ENCODE peak calls at places on chromosomes 5 and 9, in five cellular contexts. One of them, this sample, is unnamed.
A peak's percentile ranks its signal among the peaks of the same experiment; 100 is the strongest.

GRCh38 chr9:111914749-111915424 is 18.3 kb downstream of the UGCG start:
- DNase-seq in ovary: no peak
- DNase-seq in breast epithelium: no peak
- DNase-seq in transverse colon: no peak
- DNase-seq in right lobe of liver: no peak
- DNase-seq in this sample: no peak

GRCh38 chr9:107734231-107735014 is 244.9 kb upstream of the KLF4 start:
- DNase-seq in ovary: peak; percentile 57
- DNase-seq in breast epithelium: no peak
- DNase-seq in transverse colon: no peak
- DNase-seq in right lobe of liver: no peak
- DNase-seq in this sample: no peak

GRCh38 chr5:59134770-59135169 is 551.9 kb downstream of the RAB3C start:
- DNase-seq in ovary: no peak
- DNase-seq in breast epithelium: no peak
- DNase-seq in transverse colon: no peak
- DNase-seq in right lobe of liver: no peak
- DNase-seq in this sample: no peak

GRCh38 chr9:124652203-124652992 is 118.7 kb downstream of the NR6A1 start:
- DNase-seq in ovary: no peak
- DNase-seq in breast epithelium: no peak
- DNase-seq in transverse colon: no peak
- DNase-seq in right lobe of liver: no peak
- DNase-seq in this sample: no peak

GRCh38 chr5:57316798-57317327 is 143.0 kb downstream of the GPBP1 start:
- DNase-seq in ovary: peak; percentile 41
- DNase-seq in breast epithelium: no peak
- DNase-seq in transverse colon: peak; percentile 11
- DNase-seq in right lobe of liver: no peak
- DNase-seq in this sample: no peak

GRCh38 chr9:73869261-73869660 is 627.9 kb upstream of the RORB start:
- DNase-seq in ovary: no peak
- DNase-seq in breast epithelium: no peak
- DNase-seq in transverse colon: peak; percentile 7
- DNase-seq in right lobe of liver: no peak
- DNase-seq in this sample: no peak

GRCh38 chr9:105957830-105958229 is 263.5 kb downstream of the TMEM38B start:
- DNase-seq in ovary: no peak
- DNase-seq in breast epithelium: no peak
- DNase-seq in transverse colon: no peak
- DNase-seq in right lobe of liver: no peak
- DNase-seq in this sample: no peak

GRCh38 chr5:10564838-10565784 is 1.2 kb downstream of the ANKRD33B start:
- DNase-seq in ovary: no peak
- DNase-seq in breast epithelium: no peak
- DNase-seq in transverse colon: no peak
- DNase-seq in right lobe of liver: peak; percentile 53
- DNase-seq in this sample: no peak

GRCh38 chr9:100058699-100059579 is 39.9 kb downstream of the ERP44 start:
- DNase-seq in ovary: no peak
- DNase-seq in breast epithelium: no peak
- DNase-seq in transverse colon: no peak
- DNase-seq in right lobe of liver: no peak
- DNase-seq in this sample: no peak

GRCh38 chr5:92605591-92605990 is 975.4 kb downstream of the NR2F1-AS1 start:
- DNase-seq in ovary: no peak
- DNase-seq in breast epithelium: no peak
- DNase-seq in transverse colon: no peak
- DNase-seq in right lobe of liver: no peak
- DNase-seq in this sample: no peak

GRCh38 chr9:137064027-137064879 is 6.1 kb downstream of the SAPCD2 start:
- DNase-seq in ovary: peak; percentile 70
- DNase-seq in breast epithelium: no peak
- DNase-seq in transverse colon: peak; percentile 75
- DNase-seq in right lobe of liver: peak; percentile 70
- DNase-seq in this sample: no peak

GRCh38 chr9:137293482-137294090 is 8.5 kb downstream of the NRARP start:
- DNase-seq in ovary: no peak
- DNase-seq in breast epithelium: no peak
- DNase-seq in transverse colon: peak; percentile 87
- DNase-seq in right lobe of liver: no peak
- DNase-seq in this sample: no peak

GRCh38 chr5:159527546-159527945 is 197.3 kb upstream of the IL12B start:
- DNase-seq in ovary: no peak
- DNase-seq in breast epithelium: no peak
- DNase-seq in transverse colon: no peak
- DNase-seq in right lobe of liver: no peak
- DNase-seq in this sample: no peak

GRCh38 chr9:15570769-15571168 is 17.9 kb downstream of the CCDC171 start:
- DNase-seq in ovary: no peak
- DNase-seq in breast epithelium: no peak
- DNase-seq in transverse colon: no peak
- DNase-seq in right lobe of liver: no peak
- DNase-seq in this sample: no peak

GRCh38 chr5:177994561-177995190 is 1.4 kb downstream of the PROP1 start:
- DNase-seq in ovary: no peak
- DNase-seq in breast epithelium: no peak
- DNase-seq in transverse colon: no peak
- DNase-seq in right lobe of liver: no peak
- DNase-seq in this sample: no peak

GRCh38 chr9:69936427-69936826 is 107.2 kb upstream of the MAMDC2 start:
- DNase-seq in ovary: no peak
- DNase-seq in breast epithelium: no peak
- DNase-seq in transverse colon: no peak
- DNase-seq in right lobe of liver: no peak
- DNase-seq in this sample: no peak

GRCh38 chr5:164475339-164475977 is 970.0 kb downstream of the MAT2B start:
- DNase-seq in ovary: no peak
- DNase-seq in breast epithelium: no peak
- DNase-seq in transverse colon: no peak
- DNase-seq in right lobe of liver: no peak
- DNase-seq in this sample: no peak

GRCh38 chr5:72572236-72572765 is 65.1 kb upstream of the ZNF366 start:
- DNase-seq in ovary: no peak
- DNase-seq in breast epithelium: no peak
- DNase-seq in transverse colon: no peak
- DNase-seq in right lobe of liver: no peak
- DNase-seq in this sample: no peak

GRCh38 chr5:42513246-42513645 is 90.0 kb downstream of the GHR start:
- DNase-seq in ovary: no peak
- DNase-seq in breast epithelium: no peak
- DNase-seq in transverse colon: no peak
- DNase-seq in right lobe of liver: no peak
- DNase-seq in this sample: no peak

GRCh38 chr5:88940712-88941111 is 57.7 kb upstream of the MEF2C start:
- DNase-seq in ovary: no peak
- DNase-seq in breast epithelium: no peak
- DNase-seq in transverse colon: no peak
- DNase-seq in right lobe of liver: no peak
- DNase-seq in this sample: no peak

GRCh38 chr5:88941581-88941980 is 58.6 kb upstream of the MEF2C start:
- DNase-seq in ovary: no peak
- DNase-seq in breast epithelium: no peak
- DNase-seq in transverse colon: no peak
- DNase-seq in right lobe of liver: no peak
- DNase-seq in this sample: no peak

GRCh38 chr5:88944751-88945507 is 61.9 kb upstream of the MEF2C start:
- DNase-seq in ovary: no peak
- DNase-seq in breast epithelium: no peak
- DNase-seq in transverse colon: no peak
- DNase-seq in right lobe of liver: no peak
- DNase-seq in this sample: no peak

GRCh38 chr5:88939300-88939699 is 56.3 kb upstream of the MEF2C start:
- DNase-seq in ovary: no peak
- DNase-seq in breast epithelium: no peak
- DNase-seq in transverse colon: no peak
- DNase-seq in right lobe of liver: no peak
- DNase-seq in this sample: no peak

GRCh38 chr5:88942967-88943291 is 59.9 kb upstream of the MEF2C start:
- DNase-seq in ovary: no peak
- DNase-seq in breast epithelium: peak; percentile 28
- DNase-seq in transverse colon: no peak
- DNase-seq in right lobe of liver: no peak
- DNase-seq in this sample: no peak
- TF ChIP-seq POLR2A in ovary: no peak
- TF ChIP-seq POLR2A in breast epithelium: no peak
- TF ChIP-seq POLR2A in transverse colon: no peak
- TF ChIP-seq POLR2A in right lobe of liver: no peak
- TF ChIP-seq POLR2A in this sample: no peak

DNA sequence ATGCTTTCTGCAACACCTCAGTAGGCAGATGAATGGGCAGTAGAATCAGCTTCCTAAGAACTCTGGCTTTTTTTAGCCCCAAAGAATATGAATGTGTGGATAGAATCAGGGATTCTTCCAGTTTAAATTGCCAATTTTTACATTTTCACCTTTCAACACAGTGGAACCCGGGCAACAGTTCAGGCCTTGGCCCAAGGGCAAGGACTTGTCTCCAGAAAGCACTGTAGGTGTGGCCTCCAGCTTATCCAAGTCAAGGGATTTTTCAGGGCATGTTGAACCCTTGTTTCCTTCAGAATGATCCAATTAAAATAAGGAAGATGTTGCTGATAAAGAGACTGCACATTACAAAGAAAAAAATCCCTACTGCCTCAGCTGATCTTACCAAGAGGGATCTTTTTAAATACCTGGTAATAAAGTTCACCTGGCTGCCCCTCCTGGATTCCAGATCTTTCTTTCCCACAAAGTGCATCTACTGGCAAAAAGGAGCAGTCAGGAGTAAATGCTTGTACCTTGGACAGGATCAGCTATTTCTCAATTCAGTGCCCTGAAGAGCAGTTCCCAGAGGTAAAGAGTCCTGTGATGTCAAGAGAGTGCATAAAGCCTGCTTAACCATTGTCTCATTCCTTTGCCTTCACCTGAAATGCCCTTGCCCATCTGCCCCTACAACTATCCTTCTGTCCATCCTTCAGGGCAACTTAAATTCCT is 80.1 kb upstream of the PLPP6 start:
- DNase-seq in ovary: no peak
- DNase-seq in breast epithelium: no peak
- DNase-seq in transverse colon: no peak
- DNase-seq in right lobe of liver: no peak
- DNase-seq in this sample: no peak
- H3K4me1 ChIP-seq in ovary: peaks cover 2% of the 10 kb centered on the region
- H3K4me1 ChIP-seq in breast epithelium: peaks cover 5% of the 10 kb centered on the region
- H3K4me1 ChIP-seq in transverse colon: no peaks in the 10 kb centered on the region
- H3K4me1 ChIP-seq in right lobe of liver: no peaks in the 10 kb centered on the region
- H3K4me1 ChIP-seq in this sample: no peaks in the 10 kb centered on the region

DNA sequence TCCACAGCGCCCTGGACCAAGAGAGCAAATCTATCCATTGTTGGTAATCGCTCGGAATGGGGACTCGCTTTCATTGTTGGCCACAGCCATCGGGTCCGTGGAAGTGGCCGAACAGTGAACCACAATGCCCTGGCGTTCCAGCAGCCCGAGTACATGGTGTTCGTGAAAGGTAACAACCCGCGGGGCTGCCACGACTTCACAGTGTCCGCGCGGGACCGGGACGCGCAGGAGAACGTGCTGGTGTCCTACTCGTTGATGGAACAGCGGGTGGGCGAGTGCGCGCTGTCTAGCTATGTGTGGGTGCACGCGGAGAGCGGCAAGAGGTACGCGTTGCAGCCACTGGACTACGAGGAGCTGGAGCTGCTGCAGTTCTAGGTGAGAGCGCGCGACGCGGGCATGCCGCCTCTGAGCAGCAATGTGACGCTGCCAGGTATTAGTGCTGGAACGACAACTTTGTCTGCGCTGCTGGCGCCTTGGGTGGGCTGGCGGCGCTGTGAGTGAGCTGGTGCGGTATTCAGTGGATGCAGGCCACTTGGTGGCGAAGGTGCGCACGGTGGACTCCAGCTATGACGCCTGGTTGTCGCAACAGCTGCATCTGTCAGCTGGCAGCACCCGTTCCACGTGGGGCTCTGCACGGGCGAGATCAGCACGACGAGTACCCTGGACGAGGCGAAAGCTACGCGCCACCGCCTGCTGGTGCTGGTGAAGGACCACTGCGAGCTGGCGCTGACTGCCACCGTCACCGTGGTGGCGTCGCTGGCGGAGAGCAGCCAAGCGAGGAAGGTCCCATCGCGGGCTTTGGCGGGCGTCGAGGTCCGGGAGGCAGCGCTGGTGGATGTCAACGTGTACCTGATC is 6.1 kb upstream of the PCDHA11 start:
- DNase-seq in ovary: no peak
- DNase-seq in breast epithelium: no peak
- DNase-seq in transverse colon: no peak
- DNase-seq in right lobe of liver: no peak
- DNase-seq in this sample: no peak
- H3K27me3 ChIP-seq in ovary: no peaks in the 10 kb centered on the region
- H3K27me3 ChIP-seq in breast epithelium: peaks cover 3% of the 10 kb centered on the region
- H3K27me3 ChIP-seq in transverse colon: no peaks in the 10 kb centered on the region
- H3K27me3 ChIP-seq in right lobe of liver: no peaks in the 10 kb centered on the region
- H3K27me3 ChIP-seq in this sample: no peaks in the 10 kb centered on the region

GRCh38 chr9:135478858-135479468 is 619 bp upstream of the PPP1R26 start:
- DNase-seq in ovary: peak; percentile 40
- DNase-seq in breast epithelium: peak; percentile 37
- DNase-seq in transverse colon: peak; percentile 75
- DNase-seq in right lobe of liver: peak; percentile 40
- DNase-seq in this sample: no peak

GRCh38 chr9:135479469-135480052 is at the start of gene PPP1R26:
- DNase-seq in ovary: no peak
- DNase-seq in breast epithelium: no peak
- DNase-seq in transverse colon: peak; percentile 42
- DNase-seq in right lobe of liver: no peak
- DNase-seq in this sample: no peak

GRCh38 chr9:135482015-135482754 is 2.6 kb downstream of the PPP1R26 start:
- DNase-seq in ovary: no peak
- DNase-seq in breast epithelium: no peak
- DNase-seq in transverse colon: no peak
- DNase-seq in right lobe of liver: no peak
- DNase-seq in this sample: no peak

GRCh38 chr9:135480942-135481315 is 1.3 kb downstream of the PPP1R26 start:
- DNase-seq in ovary: no peak
- DNase-seq in breast epithelium: no peak
- DNase-seq in transverse colon: no peak
- DNase-seq in right lobe of liver: no peak
- DNase-seq in this sample: no peak

DNA sequence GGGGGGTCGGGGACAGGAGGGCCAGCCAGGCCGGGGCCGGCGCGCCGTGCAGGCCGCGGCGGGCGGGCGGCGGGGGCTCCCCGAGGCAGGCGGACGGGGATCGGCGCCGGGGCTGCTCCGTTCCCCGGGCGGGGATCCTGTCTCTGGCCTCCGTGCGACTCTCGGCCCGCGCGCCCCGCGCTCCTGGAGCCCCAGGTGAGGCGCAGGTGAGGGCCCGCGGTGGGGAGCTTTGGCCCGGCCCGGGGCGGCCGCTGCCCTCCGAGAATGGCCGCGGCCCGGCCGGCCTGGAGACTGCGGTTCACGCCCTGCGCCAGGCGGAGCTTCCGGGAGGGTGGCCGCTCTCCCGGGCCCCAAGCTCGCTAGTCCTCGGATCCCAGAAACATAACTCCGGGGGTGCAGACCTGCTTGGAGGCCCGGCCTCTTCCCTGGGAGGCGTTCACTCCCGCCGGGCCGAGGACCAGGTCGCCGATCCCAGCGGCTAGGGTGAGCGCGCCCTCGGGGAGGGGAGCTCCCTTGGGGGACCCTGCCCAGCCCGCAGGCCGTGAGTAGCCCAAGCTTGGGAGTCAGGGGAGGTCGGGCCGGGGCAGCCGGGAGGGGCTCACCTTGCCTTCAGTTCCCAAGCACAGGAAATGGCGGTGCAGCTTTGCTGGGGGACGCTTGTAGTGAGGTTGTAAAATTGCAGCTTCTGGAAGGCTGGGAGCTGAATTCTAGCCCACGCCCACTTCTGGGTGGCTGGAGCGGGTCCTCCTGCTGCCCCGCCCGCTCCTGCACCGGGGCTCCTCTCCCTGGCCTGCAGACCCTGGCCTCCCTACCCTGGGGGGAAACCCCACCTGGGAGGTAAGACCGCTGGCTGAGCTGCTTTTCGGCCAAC is 724 bp downstream of the PPP1R26 start:
- DNase-seq in ovary: no peak
- DNase-seq in breast epithelium: no peak
- DNase-seq in transverse colon: peak; percentile 61
- DNase-seq in right lobe of liver: no peak
- DNase-seq in this sample: no peak
- TF ChIP-seq POLR2A in ovary: no peak
- TF ChIP-seq POLR2A in breast epithelium: no peak
- TF ChIP-seq POLR2A in transverse colon: peak; percentile 39
- TF ChIP-seq POLR2A in right lobe of liver: no peak
- TF ChIP-seq POLR2A in this sample: no peak

This sample was measured in esophagus squamous epithelium.